ENCODE peak calls at places on chromosome 2, in seven cellular contexts. One of them, this sample, is unnamed.

GRCh38 chr2:31812051-31812798 is 198.6 kb downstream of the MEMO1 start:
- DNase-seq in endothelial cell of umbilical vein: no peak
- DNase-seq in heart left ventricle: no peak
- DNase-seq in ovary: no peak
- DNase-seq in K562: peak; percentile 86
- DNase-seq in body of pancreas: no peak
- DNase-seq in adrenal gland: peak; percentile 82
- DNase-seq in this sample: peak; percentile 90

GRCh38 chr2:176424756-176425155 is 155.5 kb downstream of the MTX2 start:
- DNase-seq in K562: no peak
- DNase-seq in heart left ventricle: no peak
- DNase-seq in adrenal gland: no peak
- DNase-seq in body of pancreas: no peak
- DNase-seq in ovary: no peak
- DNase-seq in endothelial cell of umbilical vein: no peak
- DNase-seq in this sample: no peak

GRCh38 chr2:172083725-172084483 is 1.4 kb upstream of the DLX1 start:
- DNase-seq in ovary: no peak
- DNase-seq in K562: peak; percentile 76
- DNase-seq in adrenal gland: no peak
- DNase-seq in endothelial cell of umbilical vein: peak; percentile 17
- DNase-seq in body of pancreas: no peak
- DNase-seq in heart left ventricle: no peak
- DNase-seq in this sample: peak; percentile 39

GRCh38 chr2:54772110-54772509 is 48.6 kb downstream of the EML6 start:
- DNase-seq in endothelial cell of umbilical vein: peak; percentile 69
- DNase-seq in adrenal gland: no peak
- DNase-seq in ovary: no peak
- DNase-seq in body of pancreas: no peak
- DNase-seq in heart left ventricle: no peak
- DNase-seq in K562: no peak
- DNase-seq in this sample: no peak

GRCh38 chr2:229407170-229407569 is 136.1 kb upstream of the PID1 start:
- DNase-seq in ovary: peak; percentile 90
- DNase-seq in heart left ventricle: peak; percentile 79
- DNase-seq in endothelial cell of umbilical vein: peak; percentile 70
- DNase-seq in K562: no peak
- DNase-seq in adrenal gland: peak; percentile 92
- DNase-seq in body of pancreas: peak; percentile 34
- DNase-seq in this sample: no peak

GRCh38 chr2:159071190-159071915 is 102.9 kb downstream of the TANC1 start:
- DNase-seq in ovary: no peak
- DNase-seq in body of pancreas: no peak
- DNase-seq in heart left ventricle: no peak
- DNase-seq in adrenal gland: no peak
- DNase-seq in endothelial cell of umbilical vein: no peak
- DNase-seq in K562: no peak
- DNase-seq in this sample: no peak

GRCh38 chr2:26605195-26605968 is 35.8 kb downstream of the CIB4 start:
- DNase-seq in ovary: no peak
- DNase-seq in body of pancreas: peak; percentile 51
- DNase-seq in heart left ventricle: no peak
- DNase-seq in K562: peak; percentile 60
- DNase-seq in adrenal gland: peak; percentile 48
- DNase-seq in endothelial cell of umbilical vein: peak; percentile 52
- DNase-seq in this sample: peak; percentile 56

GRCh38 chr2:235085476-235085875 is 133.7 kb downstream of the SH3BP4 start:
- DNase-seq in adrenal gland: no peak
- DNase-seq in endothelial cell of umbilical vein: no peak
- DNase-seq in ovary: no peak
- DNase-seq in body of pancreas: no peak
- DNase-seq in K562: no peak
- DNase-seq in heart left ventricle: no peak
- DNase-seq in this sample: no peak

GRCh38 chr2:218964041-218964771 is 4.7 kb downstream of the CDK5R2 start:
- DNase-seq in adrenal gland: no peak
- DNase-seq in endothelial cell of umbilical vein: no peak
- DNase-seq in K562: peak; percentile 50
- DNase-seq in heart left ventricle: no peak
- DNase-seq in ovary: no peak
- DNase-seq in body of pancreas: no peak
- DNase-seq in this sample: no peak

GRCh38 chr2:1249897-1250687 is 163.2 kb upstream of the TPO start:
- DNase-seq in K562: no peak
- DNase-seq in heart left ventricle: no peak
- DNase-seq in body of pancreas: no peak
- DNase-seq in endothelial cell of umbilical vein: no peak
- DNase-seq in ovary: no peak
- DNase-seq in adrenal gland: no peak
- DNase-seq in this sample: no peak

GRCh38 chr2:73282924-73283544 is 1.2 kb downstream of the FBXO41 start:
- DNase-seq in endothelial cell of umbilical vein: no peak
- DNase-seq in heart left ventricle: no peak
- DNase-seq in K562: no peak
- DNase-seq in adrenal gland: no peak
- DNase-seq in ovary: no peak
- DNase-seq in body of pancreas: no peak
- DNase-seq in this sample: no peak

GRCh38 chr2:71596011-71596410 is 142.7 kb downstream of the DYSF start:
- DNase-seq in body of pancreas: no peak
- DNase-seq in adrenal gland: no peak
- DNase-seq in heart left ventricle: no peak
- DNase-seq in K562: no peak
- DNase-seq in endothelial cell of umbilical vein: peak; percentile 46
- DNase-seq in ovary: no peak
- DNase-seq in this sample: no peak

GRCh38 chr2:210660-211059 is 53.2 kb downstream of the SH3YL1 start:
- DNase-seq in adrenal gland: no peak
- DNase-seq in ovary: no peak
- DNase-seq in K562: no peak
- DNase-seq in heart left ventricle: no peak
- DNase-seq in endothelial cell of umbilical vein: no peak
- DNase-seq in body of pancreas: no peak
- DNase-seq in this sample: no peak

GRCh38 chr2:219997341-219997851 is 370.0 kb downstream of the SLC4A3 start:
- DNase-seq in heart left ventricle: peak; percentile 25
- DNase-seq in endothelial cell of umbilical vein: no peak
- DNase-seq in ovary: peak; percentile 84
- DNase-seq in K562: peak; percentile 6
- DNase-seq in body of pancreas: peak; percentile 30
- DNase-seq in adrenal gland: peak; percentile 78
- DNase-seq in this sample: peak; percentile 48

DNA sequence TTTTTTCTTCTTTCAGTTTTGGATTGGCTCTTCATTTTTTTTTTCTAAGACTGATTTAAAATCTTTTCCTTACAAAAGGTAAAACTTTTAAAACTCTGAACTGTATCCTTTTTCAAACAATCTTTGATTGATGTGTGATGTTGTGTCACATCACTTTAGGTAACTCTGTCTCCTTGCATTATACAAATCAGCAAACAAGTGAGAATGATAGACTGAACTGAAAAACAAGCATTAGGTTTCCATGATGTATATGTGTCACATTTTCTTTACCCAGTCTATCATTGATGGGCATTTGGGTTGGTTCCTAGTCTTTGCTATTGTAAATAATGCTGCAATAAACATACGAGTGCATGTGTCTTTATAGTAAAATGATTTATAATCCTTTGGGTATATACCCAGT is 655.7 kb downstream of the LRRTM4 start:
- DNase-seq in ovary: no peak
- DNase-seq in body of pancreas: no peak
- DNase-seq in heart left ventricle: no peak
- DNase-seq in endothelial cell of umbilical vein: no peak
- DNase-seq in K562: no peak
- DNase-seq in adrenal gland: no peak
- DNase-seq in this sample: no peak
- TF ChIP-seq POLR2A in ovary: no peak
- TF ChIP-seq POLR2A in body of pancreas: no peak
- TF ChIP-seq POLR2A in heart left ventricle: no peak
- TF ChIP-seq POLR2A in endothelial cell of umbilical vein: no peak
- TF ChIP-seq POLR2A in K562: no peak
- TF ChIP-seq POLR2A in adrenal gland: no peak
- TF ChIP-seq POLR2A in this sample: no peak

GRCh38 chr2:48471048-48471474 is 58.9 kb upstream of the STON1 start:
- DNase-seq in ovary: no peak
- DNase-seq in K562: peak; percentile 26
- DNase-seq in adrenal gland: no peak
- DNase-seq in heart left ventricle: no peak
- DNase-seq in endothelial cell of umbilical vein: peak; percentile 83
- DNase-seq in body of pancreas: no peak
- DNase-seq in this sample: peak; percentile 4
- TF ChIP-seq POLR2A in ovary: no peak
- TF ChIP-seq POLR2A in K562: no peak
- TF ChIP-seq POLR2A in adrenal gland: no peak
- TF ChIP-seq POLR2A in heart left ventricle: no peak
- TF ChIP-seq POLR2A in endothelial cell of umbilical vein: no peak
- TF ChIP-seq POLR2A in body of pancreas: no peak
- TF ChIP-seq POLR2A in this sample: no peak

DNA sequence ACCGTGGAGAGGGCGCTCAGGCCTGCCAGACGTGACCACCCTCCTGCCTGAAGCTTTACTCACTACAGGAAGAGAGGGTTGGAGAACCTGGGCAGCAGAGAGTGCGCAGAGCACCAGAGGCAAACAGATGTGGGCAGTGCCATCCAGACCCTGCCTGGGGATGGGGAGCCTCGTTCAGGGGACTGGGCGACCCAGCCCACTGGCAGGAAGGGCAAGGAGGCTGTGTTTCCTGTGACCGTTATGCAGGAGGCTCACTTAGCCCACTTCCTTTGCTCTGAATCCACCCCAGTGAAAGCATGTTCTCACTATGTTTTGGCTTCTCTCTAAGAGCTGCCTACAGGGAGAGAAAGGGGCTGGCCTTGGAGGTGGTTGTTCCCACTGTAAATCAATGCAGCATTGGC is 23.1 kb upstream of the ACKR3 start:
- DNase-seq in adrenal gland: no peak
- DNase-seq in ovary: no peak
- DNase-seq in K562: no peak
- DNase-seq in endothelial cell of umbilical vein: no peak
- DNase-seq in heart left ventricle: no peak
- DNase-seq in body of pancreas: no peak
- DNase-seq in this sample: no peak
- TF ChIP-seq POLR2A in adrenal gland: no peak
- TF ChIP-seq POLR2A in ovary: no peak
- TF ChIP-seq POLR2A in K562: no peak
- TF ChIP-seq POLR2A in endothelial cell of umbilical vein: no peak
- TF ChIP-seq POLR2A in heart left ventricle: no peak
- TF ChIP-seq POLR2A in body of pancreas: no peak
- TF ChIP-seq POLR2A in this sample: no peak

DNA sequence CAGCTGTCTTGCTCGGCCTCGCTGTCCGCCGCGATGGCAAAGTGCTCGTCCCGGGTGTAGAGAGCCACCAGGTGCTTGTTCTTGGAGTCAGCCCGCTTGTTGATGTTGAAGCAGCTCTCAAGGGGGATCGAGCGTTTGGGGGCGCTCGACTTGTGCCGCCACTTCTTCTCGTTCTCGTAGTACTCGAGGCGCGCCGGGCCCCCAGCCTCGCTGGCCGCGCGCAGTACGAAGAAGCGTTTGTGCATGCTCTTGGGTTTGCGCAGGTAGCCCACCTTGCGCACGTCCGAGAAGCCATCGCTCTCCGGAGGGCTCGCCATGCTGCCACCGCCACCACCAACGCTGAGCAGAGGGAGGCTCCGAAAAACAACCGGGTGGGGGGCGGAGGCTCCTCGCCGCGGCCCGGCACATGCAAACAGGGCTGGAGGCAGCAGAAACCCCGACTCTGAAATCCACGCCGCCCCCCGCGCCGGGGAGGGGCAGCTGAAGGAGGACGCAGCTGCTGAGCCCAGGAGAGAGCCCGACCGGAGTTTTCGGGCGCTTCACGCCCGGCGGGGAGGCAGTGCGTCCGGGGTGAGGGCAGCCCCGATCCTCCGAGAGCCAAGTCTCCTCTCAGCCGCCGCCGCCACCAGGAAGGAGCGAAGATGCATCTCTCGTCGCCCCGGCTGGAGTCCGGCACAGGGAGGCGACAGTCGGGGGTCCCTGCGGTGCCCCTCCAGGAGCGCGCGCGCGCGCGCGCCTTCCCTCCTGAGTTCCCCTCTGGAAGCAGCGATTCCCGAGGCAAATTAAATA is 1.0 kb downstream of the IRS1 start:
- DNase-seq in adrenal gland: peak; percentile 58
- DNase-seq in K562: no peak
- DNase-seq in endothelial cell of umbilical vein: no peak
- DNase-seq in body of pancreas: peak; percentile 49
- DNase-seq in ovary: peak; percentile 76
- DNase-seq in heart left ventricle: peak; percentile 60
- DNase-seq in this sample: peak; percentile 70
- TF ChIP-seq POLR2A in adrenal gland: no peak
- TF ChIP-seq POLR2A in K562: no peak
- TF ChIP-seq POLR2A in endothelial cell of umbilical vein: no peak
- TF ChIP-seq POLR2A in body of pancreas: no peak
- TF ChIP-seq POLR2A in ovary: no peak
- TF ChIP-seq POLR2A in heart left ventricle: no peak
- TF ChIP-seq POLR2A in this sample: no peak

GRCh38 chr2:96325038-96325883 is at the start of gene ITPRIPL1:
- DNase-seq in K562: peak; percentile 47
- DNase-seq in heart left ventricle: no peak
- DNase-seq in adrenal gland: no peak
- DNase-seq in endothelial cell of umbilical vein: peak; percentile 29
- DNase-seq in body of pancreas: no peak
- DNase-seq in ovary: no peak
- DNase-seq in this sample: peak; percentile 56

GRCh38 chr2:96326564-96326963 is 1.4 kb downstream of the ITPRIPL1 start:
- DNase-seq in heart left ventricle: no peak
- DNase-seq in K562: no peak
- DNase-seq in body of pancreas: no peak
- DNase-seq in adrenal gland: no peak
- DNase-seq in ovary: no peak
- DNase-seq in endothelial cell of umbilical vein: no peak
- DNase-seq in this sample: no peak

GRCh38 chr2:96326990-96327820 is 2.1 kb downstream of the ITPRIPL1 start:
- DNase-seq in ovary: no peak
- DNase-seq in heart left ventricle: no peak
- DNase-seq in body of pancreas: no peak
- DNase-seq in adrenal gland: no peak
- DNase-seq in K562: no peak
- DNase-seq in endothelial cell of umbilical vein: no peak
- DNase-seq in this sample: no peak

GRCh38 chr2:96324716-96325037 is 440 bp upstream of the ITPRIPL1 start:
- DNase-seq in body of pancreas: no peak
- DNase-seq in K562: no peak
- DNase-seq in heart left ventricle: no peak
- DNase-seq in endothelial cell of umbilical vein: no peak
- DNase-seq in ovary: no peak
- DNase-seq in adrenal gland: no peak
- DNase-seq in this sample: peak; percentile 57

DNA sequence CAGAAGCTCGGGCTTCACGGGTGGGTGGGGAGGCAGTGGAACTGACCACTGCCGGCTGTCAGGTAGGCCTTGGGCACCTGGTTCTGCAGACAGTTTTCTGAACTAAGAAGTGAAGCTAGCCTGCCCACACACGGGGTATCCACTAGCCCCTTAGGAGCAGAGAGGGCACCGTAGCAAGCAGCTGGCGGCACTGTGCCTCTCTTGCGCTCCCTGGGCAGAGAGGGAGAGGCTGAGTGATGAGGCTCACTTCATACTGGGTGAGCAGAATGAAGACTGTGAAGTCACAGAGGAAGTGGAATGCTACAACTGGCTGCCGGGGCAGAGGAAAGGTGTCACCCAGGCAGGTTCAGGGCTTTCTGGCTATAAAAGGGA is 753 bp downstream of the ITPRIPL1 start:
- DNase-seq in endothelial cell of umbilical vein: no peak
- DNase-seq in K562: no peak
- DNase-seq in body of pancreas: no peak
- DNase-seq in heart left ventricle: no peak
- DNase-seq in adrenal gland: no peak
- DNase-seq in ovary: no peak
- DNase-seq in this sample: no peak
- TF ChIP-seq POLR2A in endothelial cell of umbilical vein: no peak
- TF ChIP-seq POLR2A in K562: no peak
- TF ChIP-seq POLR2A in body of pancreas: peak; percentile 20
- TF ChIP-seq POLR2A in heart left ventricle: no peak
- TF ChIP-seq POLR2A in adrenal gland: no peak
- TF ChIP-seq POLR2A in ovary: no peak
- TF ChIP-seq POLR2A in this sample: no peak